ENCODE peak calls at places on chromosome X, in ten cellular contexts. X is NCI-H82; W is T-helper 17 cell; U is tibial artery; L is ascending aorta; Y is NCI-H2081; I is adipocyte; J is fibroblast of lung; M is stimulated activated CD4-positive, alpha-beta T cell treated with anti-CD3 and anti-CD28 coated beads, Interleukin-2, amount 100 ng/mL, for 48 hours; N is right atrium auricular region. H is an unnamed sample.

GRCh38 chrX:44843318-44843702 is 511 bp upstream of the DUSP21 start:
- DNase-seq in J (no peak), M (no peak), Y (no peak), U (no peak), I (no peak), N (no peak), W (no peak), L (no peak), X (no peak), H (no peak)

GRCh38 chrX:44022964-44023363 is 49.8 kb upstream of the NDP start:
- DNase-seq in M (no peak), W (no peak), L (no peak), U (no peak), X (no peak), I (no peak), Y (no peak), N (no peak), J (no peak), H (no peak)

GRCh38 chrX:129318375-129318774 is 204.9 kb downstream of the SMARCA1 start:
- DNase-seq in J (peak), W (no peak), Y (peak), X (peak), M (no peak), I (peak), N (no peak), U (no peak), L (no peak), H (no peak)

GRCh38 chrX:132615396-132616131 is 126.7 kb upstream of the MBNL3 start:
- DNase-seq in M (peak), W (no peak), L (no peak), Y (peak), I (peak), U (peak), X (peak), N (no peak), J (peak), H (no peak)

GRCh38 chrX:264634-265455 is 16.3 kb upstream of the PLCXD1 start:
- DNase-seq in Y (no peak), W (no peak), I (peak), L (no peak), M (no peak), U (no peak), X (no peak), N (no peak), J (peak), H (no peak)

GRCh38 chrX:54427837-54428424 is 12.3 kb upstream of the TSR2 start:
- DNase-seq in I (no peak), Y (no peak), M (no peak), X (peak), J (no peak), W (no peak), U (no peak), N (no peak), L (no peak), H (no peak)

GRCh38 chrX:118726887-118727685 is at the start of gene IL13RA1:
- DNase-seq in Y (peak), L (peak), X (peak), M (peak), N (peak), J (peak), I (peak), U (peak), W (no peak), H (peak)

GRCh38 chrX:30212172-30212571 is 3.2 kb upstream of the MAGEB2 start:
- DNase-seq in L (no peak), M (no peak), X (no peak), I (no peak), J (no peak), Y (no peak), U (no peak), N (no peak), W (no peak), H (no peak)

GRCh38 chrX:51420610-51421009 is 75.8 kb downstream of the NUDT11 start:
- DNase-seq in J (peak), M (peak), U (no peak), Y (peak), I (peak), W (no peak), L (no peak), X (peak), N (no peak), H (peak)

GRCh38 chrX:116239944-116240391 is 69.4 kb downstream of the AGTR2 start:
- DNase-seq in L (no peak), X (no peak), J (peak), U (no peak), N (no peak), W (no peak), M (no peak), I (no peak), Y (no peak), H (peak)

GRCh38 chrX:13499736-13500135 is 69.7 kb upstream of the EGFL6 start:
- DNase-seq in Y (peak), W (no peak), X (no peak), U (no peak), I (no peak), M (no peak), L (no peak), J (no peak), N (no peak), H (no peak)

GRCh38 chrX:123084797-123085196 is 99.3 kb upstream of the GRIA3 start:
- DNase-seq in U (no peak), Y (no peak), J (no peak), L (no peak), N (no peak), I (peak), M (no peak), X (no peak), W (no peak), H (peak)

GRCh38 chrX:149487292-149487691 is 17.8 kb downstream of the IDS start:
- DNase-seq in M (no peak), X (peak), Y (no peak), W (no peak), L (no peak), N (no peak), J (no peak), I (no peak), U (no peak), H (no peak)

GRCh38 chrX:19005909-19006308 is 22.0 kb upstream of the PHKA2 start:
- DNase-seq in Y (no peak), W (no peak), M (no peak), U (no peak), I (no peak), N (no peak), L (no peak), X (peak), J (no peak), H (no peak)

GRCh38 chrX:20596856-20597255 is 330.1 kb upstream of the RPS6KA3 start:
- DNase-seq in Y (no peak), W (no peak), J (no peak), U (peak), L (no peak), N (no peak), I (peak), M (no peak), X (no peak), H (no peak)

GRCh38 chrX:39331062-39331704 is 529.9 kb downstream of the MID1IP1 start:
- DNase-seq in N (no peak), I (no peak), W (no peak), Y (no peak), J (no peak), M (no peak), U (no peak), X (no peak), L (no peak), H (peak)

GRCh38 chrX:6954836-6955235 is 192.7 kb upstream of the STS start:
- DNase-seq in X (no peak), Y (no peak), L (no peak), U (no peak), N (no peak), M (no peak), W (no peak), J (no peak), I (no peak), H (no peak)

GRCh38 chrX:139738581-139738980 is 30.6 kb upstream of the MCF2 start:
- DNase-seq in I (no peak), M (no peak), N (no peak), L (no peak), W (no peak), Y (peak), J (peak), X (no peak), U (no peak), H (no peak)

GRCh38 chrX:7068939-7069367 is 78.6 kb upstream of the STS start:
- DNase-seq in N (no peak), Y (no peak), L (no peak), M (no peak), J (no peak), X (no peak), U (no peak), W (no peak), I (no peak), H (no peak)

GRCh38 chrX:118495958-118496762 is 545 bp downstream of the DOCK11 start:
- DNase-seq in L (peak), M (peak), X (peak), Y (peak), W (peak), U (peak), J (peak), N (peak), I (peak), H (no peak)

GRCh38 chrX:154484255-154485149 is 1.9 kb downstream of the UBL4A start:
- DNase-seq in N (no peak), J (no peak), Y (no peak), L (no peak), W (no peak), M (no peak), U (no peak), X (no peak), I (no peak), H (no peak)

GRCh38 chrX:133415276-133416105 is at the start of gene GPC4:
- DNase-seq in U (peak), W (no peak), M (no peak), J (peak), X (peak), N (no peak), Y (no peak), I (peak), L (peak), H (peak)

GRCh38 chrX:117838581-117839331 is 277.9 kb downstream of the KLHL13 start:
- DNase-seq in Y (no peak), U (no peak), J (no peak), M (no peak), N (no peak), X (no peak), L (no peak), W (no peak), I (no peak), H (no peak)

GRCh38 chrX:15524417-15524816 is 23.8 kb downstream of the BMX start:
- DNase-seq in U (no peak), L (no peak), M (no peak), I (peak), J (peak), N (no peak), X (no peak), W (no peak), Y (no peak), H (no peak)

GRCh38 chrX:123920065-123920785 is 41.3 kb upstream of the STAG2 start:
- DNase-seq in N (no peak), U (no peak), Y (no peak), L (no peak), J (peak), M (no peak), X (no peak), I (peak), W (no peak), H (peak)

GRCh38 chrX:119692241-119693031 is 532 bp downstream of the SEPTIN6 start:
- DNase-seq in W (peak), M (no peak), Y (peak), U (no peak), I (peak), L (no peak), X (peak), N (peak), J (peak), H (peak)

GRCh38 chrX:25034889-25035288 is 19.1 kb upstream of the ARX start:
- DNase-seq in U (no peak), J (peak), I (no peak), W (no peak), X (peak), Y (no peak), M (no peak), L (no peak), N (no peak), H (peak)

GRCh38 chrX:119728487-119728886 is 29.9 kb upstream of the SOWAHD start:
- DNase-seq in L (no peak), M (no peak), W (no peak), U (no peak), J (no peak), I (no peak), X (peak), Y (no peak), N (no peak), H (no peak)

GRCh38 chrX:77422886-77423648 is 24.1 kb upstream of the FGF16 start:
- DNase-seq in W (no peak), Y (no peak), U (no peak), X (peak), M (no peak), N (no peak), L (no peak), J (no peak), I (no peak), H (no peak)

GRCh38 chrX:24026403-24026801 is 584 bp downstream of the KLHL15 start:
- DNase-seq in L (no peak), J (peak), U (no peak), X (peak), W (no peak), N (no peak), M (no peak), Y (peak), I (peak), H (no peak)

GRCh38 chrX:37485429-37485828 is 86.0 kb upstream of the LANCL3 start:
- DNase-seq in U (no peak), I (no peak), L (no peak), J (no peak), N (no peak), Y (no peak), M (no peak), X (no peak), W (no peak), H (no peak)

GRCh38 chrX:42714981-42715688 is 62.8 kb downstream of the PPP1R2C start:
- DNase-seq in M (peak), X (peak), I (peak), Y (peak), N (no peak), L (peak), J (peak), U (peak), W (peak), H (peak)

GRCh38 chrX:103666202-103667107 is 20.0 kb downstream of the MORF4L2 start:
- DNase-seq in J (no peak), I (no peak), W (no peak), M (no peak), L (no peak), Y (no peak), U (no peak), X (peak), N (no peak), H (no peak)

GRCh38 chrX:15973941-15974340 is 119.3 kb upstream of the AP1S2 start:
- DNase-seq in M (no peak), W (no peak), L (no peak), N (no peak), I (no peak), X (no peak), J (peak), U (peak), Y (no peak), H (no peak)

GRCh38 chrX:74450803-74451449 is 29.6 kb downstream of the SLC16A2 start:
- DNase-seq in N (no peak), J (peak), M (no peak), U (peak), W (no peak), I (peak), L (no peak), Y (no peak), X (no peak), H (peak)